ENCODE peak calls at places on chromosomes 13 and 19, in nine cellular contexts. One of them, this sample, is unnamed.

GRCh38 chr19:2475702-2476450 is at the start of gene GADD45B:
- DNase-seq in activated naive CD4-positive, alpha-beta T cell: peak; percentile 92
- DNase-seq in AG09309: peak; percentile 94
- DNase-seq in activated CD8-positive, alpha-beta memory T cell treated with anti-CD3 and anti-CD28 coated beads for 4 hours: peak; percentile 95
- DNase-seq in NCI-H1694 treated with DMSO at 0.1 percent for 48 hours: peak; percentile 65
- DNase-seq in posterior cingulate gyrus: peak; percentile 95
- DNase-seq in SW 1271: peak; percentile 94
- DNase-seq in kidney epithelial cell: no peak
- DNase-seq in stimulated activated CD4-positive, alpha-beta T cell treated with anti-CD3 and anti-CD28 coated beads, TNF-alpha, amount 100 ng/mL, for 48 hours: peak; percentile 95
- DNase-seq in this sample: peak; percentile 99

GRCh38 chr13:97276862-97277269 is 54.7 kb downstream of the MBNL2 start:
- DNase-seq in activated naive CD4-positive, alpha-beta T cell: no peak
- DNase-seq in AG09309: no peak
- DNase-seq in activated CD8-positive, alpha-beta memory T cell treated with anti-CD3 and anti-CD28 coated beads for 4 hours: no peak
- DNase-seq in NCI-H1694 treated with DMSO at 0.1 percent for 48 hours: no peak
- DNase-seq in posterior cingulate gyrus: no peak
- DNase-seq in SW 1271: no peak
- DNase-seq in kidney epithelial cell: no peak
- DNase-seq in stimulated activated CD4-positive, alpha-beta T cell treated with anti-CD3 and anti-CD28 coated beads, TNF-alpha, amount 100 ng/mL, for 48 hours: no peak
- DNase-seq in this sample: no peak

GRCh38 chr13:46386426-46386995 is 541 bp downstream of the RUBCNL start:
- DNase-seq in activated naive CD4-positive, alpha-beta T cell: no peak
- DNase-seq in AG09309: no peak
- DNase-seq in activated CD8-positive, alpha-beta memory T cell treated with anti-CD3 and anti-CD28 coated beads for 4 hours: no peak
- DNase-seq in NCI-H1694 treated with DMSO at 0.1 percent for 48 hours: no peak
- DNase-seq in posterior cingulate gyrus: peak; percentile 12
- DNase-seq in SW 1271: no peak
- DNase-seq in kidney epithelial cell: no peak
- DNase-seq in stimulated activated CD4-positive, alpha-beta T cell treated with anti-CD3 and anti-CD28 coated beads, TNF-alpha, amount 100 ng/mL, for 48 hours: no peak
- DNase-seq in this sample: peak; percentile 24

GRCh38 chr19:2561895-2562294 is 86.0 kb downstream of the GADD45B start:
- DNase-seq in activated naive CD4-positive, alpha-beta T cell: no peak
- DNase-seq in AG09309: no peak
- DNase-seq in activated CD8-positive, alpha-beta memory T cell treated with anti-CD3 and anti-CD28 coated beads for 4 hours: peak; percentile 58
- DNase-seq in NCI-H1694 treated with DMSO at 0.1 percent for 48 hours: no peak
- DNase-seq in posterior cingulate gyrus: no peak
- DNase-seq in SW 1271: no peak
- DNase-seq in kidney epithelial cell: no peak
- DNase-seq in stimulated activated CD4-positive, alpha-beta T cell treated with anti-CD3 and anti-CD28 coated beads, TNF-alpha, amount 100 ng/mL, for 48 hours: peak; percentile 61
- DNase-seq in this sample: no peak

GRCh38 chr19:8484331-8484894 is 18.0 kb downstream of the PRAM1 start:
- DNase-seq in activated naive CD4-positive, alpha-beta T cell: no peak
- DNase-seq in AG09309: no peak
- DNase-seq in activated CD8-positive, alpha-beta memory T cell treated with anti-CD3 and anti-CD28 coated beads for 4 hours: no peak
- DNase-seq in NCI-H1694 treated with DMSO at 0.1 percent for 48 hours: no peak
- DNase-seq in posterior cingulate gyrus: peak; percentile 18
- DNase-seq in SW 1271: no peak
- DNase-seq in kidney epithelial cell: no peak
- DNase-seq in stimulated activated CD4-positive, alpha-beta T cell treated with anti-CD3 and anti-CD28 coated beads, TNF-alpha, amount 100 ng/mL, for 48 hours: no peak
- DNase-seq in this sample: peak; percentile 82

GRCh38 chr13:97844151-97844550 is 109.3 kb upstream of the IPO5 start:
- DNase-seq in activated naive CD4-positive, alpha-beta T cell: no peak
- DNase-seq in AG09309: no peak
- DNase-seq in activated CD8-positive, alpha-beta memory T cell treated with anti-CD3 and anti-CD28 coated beads for 4 hours: no peak
- DNase-seq in NCI-H1694 treated with DMSO at 0.1 percent for 48 hours: no peak
- DNase-seq in posterior cingulate gyrus: no peak
- DNase-seq in SW 1271: no peak
- DNase-seq in kidney epithelial cell: no peak
- DNase-seq in stimulated activated CD4-positive, alpha-beta T cell treated with anti-CD3 and anti-CD28 coated beads, TNF-alpha, amount 100 ng/mL, for 48 hours: no peak
- DNase-seq in this sample: no peak

GRCh38 chr13:103255587-103256301 is 189.5 kb upstream of the SLC10A2 start:
- DNase-seq in activated naive CD4-positive, alpha-beta T cell: no peak
- DNase-seq in AG09309: no peak
- DNase-seq in activated CD8-positive, alpha-beta memory T cell treated with anti-CD3 and anti-CD28 coated beads for 4 hours: no peak
- DNase-seq in NCI-H1694 treated with DMSO at 0.1 percent for 48 hours: no peak
- DNase-seq in posterior cingulate gyrus: no peak
- DNase-seq in SW 1271: no peak
- DNase-seq in kidney epithelial cell: no peak
- DNase-seq in stimulated activated CD4-positive, alpha-beta T cell treated with anti-CD3 and anti-CD28 coated beads, TNF-alpha, amount 100 ng/mL, for 48 hours: no peak
- DNase-seq in this sample: no peak

GRCh38 chr13:75454497-75454896 is 27.5 kb downstream of the TBC1D4 start:
- DNase-seq in activated naive CD4-positive, alpha-beta T cell: no peak
- DNase-seq in AG09309: no peak
- DNase-seq in activated CD8-positive, alpha-beta memory T cell treated with anti-CD3 and anti-CD28 coated beads for 4 hours: no peak
- DNase-seq in NCI-H1694 treated with DMSO at 0.1 percent for 48 hours: peak; percentile 16
- DNase-seq in posterior cingulate gyrus: no peak
- DNase-seq in SW 1271: no peak
- DNase-seq in kidney epithelial cell: no peak
- DNase-seq in stimulated activated CD4-positive, alpha-beta T cell treated with anti-CD3 and anti-CD28 coated beads, TNF-alpha, amount 100 ng/mL, for 48 hours: no peak
- DNase-seq in this sample: no peak

GRCh38 chr13:67369895-67370660 is 139.9 kb upstream of the PCDH9 start:
- DNase-seq in activated naive CD4-positive, alpha-beta T cell: no peak
- DNase-seq in AG09309: no peak
- DNase-seq in activated CD8-positive, alpha-beta memory T cell treated with anti-CD3 and anti-CD28 coated beads for 4 hours: no peak
- DNase-seq in NCI-H1694 treated with DMSO at 0.1 percent for 48 hours: no peak
- DNase-seq in posterior cingulate gyrus: no peak
- DNase-seq in SW 1271: no peak
- DNase-seq in kidney epithelial cell: peak; percentile 63
- DNase-seq in stimulated activated CD4-positive, alpha-beta T cell treated with anti-CD3 and anti-CD28 coated beads, TNF-alpha, amount 100 ng/mL, for 48 hours: no peak
- DNase-seq in this sample: no peak

GRCh38 chr19:47003611-47003935 is 16.1 kb upstream of the NPAS1 start:
- DNase-seq in activated naive CD4-positive, alpha-beta T cell: no peak
- DNase-seq in AG09309: no peak
- DNase-seq in activated CD8-positive, alpha-beta memory T cell treated with anti-CD3 and anti-CD28 coated beads for 4 hours: no peak
- DNase-seq in NCI-H1694 treated with DMSO at 0.1 percent for 48 hours: no peak
- DNase-seq in posterior cingulate gyrus: no peak
- DNase-seq in SW 1271: no peak
- DNase-seq in kidney epithelial cell: no peak
- DNase-seq in stimulated activated CD4-positive, alpha-beta T cell treated with anti-CD3 and anti-CD28 coated beads, TNF-alpha, amount 100 ng/mL, for 48 hours: no peak
- DNase-seq in this sample: no peak

GRCh38 chr19:44142014-44142523 is 715 bp downstream of the ZNF234 start:
- DNase-seq in activated naive CD4-positive, alpha-beta T cell: no peak
- DNase-seq in AG09309: no peak
- DNase-seq in activated CD8-positive, alpha-beta memory T cell treated with anti-CD3 and anti-CD28 coated beads for 4 hours: no peak
- DNase-seq in NCI-H1694 treated with DMSO at 0.1 percent for 48 hours: no peak
- DNase-seq in posterior cingulate gyrus: no peak
- DNase-seq in SW 1271: no peak
- DNase-seq in kidney epithelial cell: no peak
- DNase-seq in stimulated activated CD4-positive, alpha-beta T cell treated with anti-CD3 and anti-CD28 coated beads, TNF-alpha, amount 100 ng/mL, for 48 hours: no peak
- DNase-seq in this sample: no peak

GRCh38 chr19:18300930-18301717 is 19.7 kb upstream of the JUND start:
- DNase-seq in activated naive CD4-positive, alpha-beta T cell: no peak
- DNase-seq in AG09309: no peak
- DNase-seq in activated CD8-positive, alpha-beta memory T cell treated with anti-CD3 and anti-CD28 coated beads for 4 hours: no peak
- DNase-seq in NCI-H1694 treated with DMSO at 0.1 percent for 48 hours: no peak
- DNase-seq in posterior cingulate gyrus: no peak
- DNase-seq in SW 1271: peak; percentile 70
- DNase-seq in kidney epithelial cell: no peak
- DNase-seq in stimulated activated CD4-positive, alpha-beta T cell treated with anti-CD3 and anti-CD28 coated beads, TNF-alpha, amount 100 ng/mL, for 48 hours: no peak
- DNase-seq in this sample: peak; percentile 90

GRCh38 chr13:108146642-108147041 is 68.7 kb downstream of the LIG4 start:
- DNase-seq in activated naive CD4-positive, alpha-beta T cell: no peak
- DNase-seq in AG09309: no peak
- DNase-seq in activated CD8-positive, alpha-beta memory T cell treated with anti-CD3 and anti-CD28 coated beads for 4 hours: no peak
- DNase-seq in NCI-H1694 treated with DMSO at 0.1 percent for 48 hours: no peak
- DNase-seq in posterior cingulate gyrus: no peak
- DNase-seq in SW 1271: no peak
- DNase-seq in kidney epithelial cell: no peak
- DNase-seq in stimulated activated CD4-positive, alpha-beta T cell treated with anti-CD3 and anti-CD28 coated beads, TNF-alpha, amount 100 ng/mL, for 48 hours: no peak
- DNase-seq in this sample: no peak

GRCh38 chr13:102610296-102610895 is 13.6 kb downstream of the TPP2 start:
- DNase-seq in activated naive CD4-positive, alpha-beta T cell: no peak
- DNase-seq in AG09309: no peak
- DNase-seq in activated CD8-positive, alpha-beta memory T cell treated with anti-CD3 and anti-CD28 coated beads for 4 hours: no peak
- DNase-seq in NCI-H1694 treated with DMSO at 0.1 percent for 48 hours: no peak
- DNase-seq in posterior cingulate gyrus: no peak
- DNase-seq in SW 1271: no peak
- DNase-seq in kidney epithelial cell: no peak
- DNase-seq in stimulated activated CD4-positive, alpha-beta T cell treated with anti-CD3 and anti-CD28 coated beads, TNF-alpha, amount 100 ng/mL, for 48 hours: no peak
- DNase-seq in this sample: no peak

GRCh38 chr13:76330756-76331155 is 555.4 kb downstream of the KCTD12 start:
- DNase-seq in activated naive CD4-positive, alpha-beta T cell: no peak
- DNase-seq in AG09309: no peak
- DNase-seq in activated CD8-positive, alpha-beta memory T cell treated with anti-CD3 and anti-CD28 coated beads for 4 hours: no peak
- DNase-seq in NCI-H1694 treated with DMSO at 0.1 percent for 48 hours: no peak
- DNase-seq in posterior cingulate gyrus: no peak
- DNase-seq in SW 1271: no peak
- DNase-seq in kidney epithelial cell: no peak
- DNase-seq in stimulated activated CD4-positive, alpha-beta T cell treated with anti-CD3 and anti-CD28 coated beads, TNF-alpha, amount 100 ng/mL, for 48 hours: no peak
- DNase-seq in this sample: no peak

GRCh38 chr13:113034451-113035208 is 65.6 kb downstream of the MCF2L start:
- DNase-seq in activated naive CD4-positive, alpha-beta T cell: no peak
- DNase-seq in AG09309: no peak
- DNase-seq in activated CD8-positive, alpha-beta memory T cell treated with anti-CD3 and anti-CD28 coated beads for 4 hours: no peak
- DNase-seq in NCI-H1694 treated with DMSO at 0.1 percent for 48 hours: peak; percentile 51
- DNase-seq in posterior cingulate gyrus: peak; percentile 75
- DNase-seq in SW 1271: no peak
- DNase-seq in kidney epithelial cell: no peak
- DNase-seq in stimulated activated CD4-positive, alpha-beta T cell treated with anti-CD3 and anti-CD28 coated beads, TNF-alpha, amount 100 ng/mL, for 48 hours: no peak
- DNase-seq in this sample: no peak

GRCh38 chr19:45733160-45733810 is at the start of gene MEIOSIN:
- DNase-seq in activated naive CD4-positive, alpha-beta T cell: no peak
- DNase-seq in AG09309: no peak
- DNase-seq in activated CD8-positive, alpha-beta memory T cell treated with anti-CD3 and anti-CD28 coated beads for 4 hours: no peak
- DNase-seq in NCI-H1694 treated with DMSO at 0.1 percent for 48 hours: no peak
- DNase-seq in posterior cingulate gyrus: no peak
- DNase-seq in SW 1271: no peak
- DNase-seq in kidney epithelial cell: no peak
- DNase-seq in stimulated activated CD4-positive, alpha-beta T cell treated with anti-CD3 and anti-CD28 coated beads, TNF-alpha, amount 100 ng/mL, for 48 hours: no peak
- DNase-seq in this sample: no peak

GRCh38 chr13:44605711-44606110 is 29.6 kb upstream of the TSC22D1 start:
- DNase-seq in activated naive CD4-positive, alpha-beta T cell: no peak
- DNase-seq in AG09309: no peak
- DNase-seq in activated CD8-positive, alpha-beta memory T cell treated with anti-CD3 and anti-CD28 coated beads for 4 hours: no peak
- DNase-seq in NCI-H1694 treated with DMSO at 0.1 percent for 48 hours: no peak
- DNase-seq in posterior cingulate gyrus: no peak
- DNase-seq in SW 1271: no peak
- DNase-seq in kidney epithelial cell: no peak
- DNase-seq in stimulated activated CD4-positive, alpha-beta T cell treated with anti-CD3 and anti-CD28 coated beads, TNF-alpha, amount 100 ng/mL, for 48 hours: no peak
- DNase-seq in this sample: no peak

GRCh38 chr19:49908480-49909420 is 12.1 kb upstream of the IL4I1 start:
- DNase-seq in activated naive CD4-positive, alpha-beta T cell: no peak
- DNase-seq in AG09309: no peak
- DNase-seq in activated CD8-positive, alpha-beta memory T cell treated with anti-CD3 and anti-CD28 coated beads for 4 hours: no peak
- DNase-seq in NCI-H1694 treated with DMSO at 0.1 percent for 48 hours: no peak
- DNase-seq in posterior cingulate gyrus: no peak
- DNase-seq in SW 1271: no peak
- DNase-seq in kidney epithelial cell: no peak
- DNase-seq in stimulated activated CD4-positive, alpha-beta T cell treated with anti-CD3 and anti-CD28 coated beads, TNF-alpha, amount 100 ng/mL, for 48 hours: no peak
- DNase-seq in this sample: no peak

GRCh38 chr13:50448535-50448981 is 394.9 kb downstream of the DLEU7 start:
- DNase-seq in activated naive CD4-positive, alpha-beta T cell: no peak
- DNase-seq in AG09309: no peak
- DNase-seq in activated CD8-positive, alpha-beta memory T cell treated with anti-CD3 and anti-CD28 coated beads for 4 hours: no peak
- DNase-seq in NCI-H1694 treated with DMSO at 0.1 percent for 48 hours: no peak
- DNase-seq in posterior cingulate gyrus: no peak
- DNase-seq in SW 1271: no peak
- DNase-seq in kidney epithelial cell: peak; percentile 25
- DNase-seq in stimulated activated CD4-positive, alpha-beta T cell treated with anti-CD3 and anti-CD28 coated beads, TNF-alpha, amount 100 ng/mL, for 48 hours: no peak
- DNase-seq in this sample: no peak

GRCh38 chr13:27001705-27002104 is 169.9 kb downstream of the USP12 start:
- DNase-seq in activated naive CD4-positive, alpha-beta T cell: no peak
- DNase-seq in AG09309: no peak
- DNase-seq in activated CD8-positive, alpha-beta memory T cell treated with anti-CD3 and anti-CD28 coated beads for 4 hours: no peak
- DNase-seq in NCI-H1694 treated with DMSO at 0.1 percent for 48 hours: no peak
- DNase-seq in posterior cingulate gyrus: no peak
- DNase-seq in SW 1271: no peak
- DNase-seq in kidney epithelial cell: no peak
- DNase-seq in stimulated activated CD4-positive, alpha-beta T cell treated with anti-CD3 and anti-CD28 coated beads, TNF-alpha, amount 100 ng/mL, for 48 hours: no peak
- DNase-seq in this sample: no peak

GRCh38 chr13:26255717-26256277 is 1.9 kb downstream of the CDK8 start:
- DNase-seq in activated naive CD4-positive, alpha-beta T cell: no peak
- DNase-seq in AG09309: no peak
- DNase-seq in activated CD8-positive, alpha-beta memory T cell treated with anti-CD3 and anti-CD28 coated beads for 4 hours: no peak
- DNase-seq in NCI-H1694 treated with DMSO at 0.1 percent for 48 hours: peak; percentile 28
- DNase-seq in posterior cingulate gyrus: no peak
- DNase-seq in SW 1271: peak; percentile 7
- DNase-seq in kidney epithelial cell: no peak
- DNase-seq in stimulated activated CD4-positive, alpha-beta T cell treated with anti-CD3 and anti-CD28 coated beads, TNF-alpha, amount 100 ng/mL, for 48 hours: no peak
- DNase-seq in this sample: no peak

GRCh38 chr13:42498521-42498920 is 75.4 kb upstream of the TNFSF11 start:
- DNase-seq in activated naive CD4-positive, alpha-beta T cell: no peak
- DNase-seq in AG09309: no peak
- DNase-seq in activated CD8-positive, alpha-beta memory T cell treated with anti-CD3 and anti-CD28 coated beads for 4 hours: no peak
- DNase-seq in NCI-H1694 treated with DMSO at 0.1 percent for 48 hours: no peak
- DNase-seq in posterior cingulate gyrus: no peak
- DNase-seq in SW 1271: no peak
- DNase-seq in kidney epithelial cell: no peak
- DNase-seq in stimulated activated CD4-positive, alpha-beta T cell treated with anti-CD3 and anti-CD28 coated beads, TNF-alpha, amount 100 ng/mL, for 48 hours: no peak
- DNase-seq in this sample: no peak

GRCh38 chr19:10544753-10545251 is 1.1 kb downstream of the ATG4D start:
- DNase-seq in activated naive CD4-positive, alpha-beta T cell: no peak
- DNase-seq in AG09309: no peak
- DNase-seq in activated CD8-positive, alpha-beta memory T cell treated with anti-CD3 and anti-CD28 coated beads for 4 hours: no peak
- DNase-seq in NCI-H1694 treated with DMSO at 0.1 percent for 48 hours: no peak
- DNase-seq in posterior cingulate gyrus: no peak
- DNase-seq in SW 1271: no peak
- DNase-seq in kidney epithelial cell: no peak
- DNase-seq in stimulated activated CD4-positive, alpha-beta T cell treated with anti-CD3 and anti-CD28 coated beads, TNF-alpha, amount 100 ng/mL, for 48 hours: no peak
- DNase-seq in this sample: peak; percentile 80

GRCh38 chr13:22024381-22024994 is 353.6 kb downstream of the FGF9 start:
- DNase-seq in activated naive CD4-positive, alpha-beta T cell: no peak
- DNase-seq in AG09309: no peak
- DNase-seq in activated CD8-positive, alpha-beta memory T cell treated with anti-CD3 and anti-CD28 coated beads for 4 hours: no peak
- DNase-seq in NCI-H1694 treated with DMSO at 0.1 percent for 48 hours: no peak
- DNase-seq in posterior cingulate gyrus: no peak
- DNase-seq in SW 1271: no peak
- DNase-seq in kidney epithelial cell: no peak
- DNase-seq in stimulated activated CD4-positive, alpha-beta T cell treated with anti-CD3 and anti-CD28 coated beads, TNF-alpha, amount 100 ng/mL, for 48 hours: no peak
- DNase-seq in this sample: no peak

GRCh38 chr13:111664696-111665095 is 344.3 kb downstream of the TEX29 start:
- DNase-seq in activated naive CD4-positive, alpha-beta T cell: no peak
- DNase-seq in AG09309: no peak
- DNase-seq in activated CD8-positive, alpha-beta memory T cell treated with anti-CD3 and anti-CD28 coated beads for 4 hours: no peak
- DNase-seq in NCI-H1694 treated with DMSO at 0.1 percent for 48 hours: no peak
- DNase-seq in posterior cingulate gyrus: no peak
- DNase-seq in SW 1271: no peak
- DNase-seq in kidney epithelial cell: no peak
- DNase-seq in stimulated activated CD4-positive, alpha-beta T cell treated with anti-CD3 and anti-CD28 coated beads, TNF-alpha, amount 100 ng/mL, for 48 hours: no peak
- DNase-seq in this sample: no peak

GRCh38 chr13:99386495-99386894 is 79.3 kb upstream of the GPR183 start:
- DNase-seq in activated naive CD4-positive, alpha-beta T cell: no peak
- DNase-seq in AG09309: no peak
- DNase-seq in activated CD8-positive, alpha-beta memory T cell treated with anti-CD3 and anti-CD28 coated beads for 4 hours: no peak
- DNase-seq in NCI-H1694 treated with DMSO at 0.1 percent for 48 hours: no peak
- DNase-seq in posterior cingulate gyrus: no peak
- DNase-seq in SW 1271: no peak
- DNase-seq in kidney epithelial cell: no peak
- DNase-seq in stimulated activated CD4-positive, alpha-beta T cell treated with anti-CD3 and anti-CD28 coated beads, TNF-alpha, amount 100 ng/mL, for 48 hours: no peak
- DNase-seq in this sample: no peak

GRCh38 chr19:55075366-55075998 is at the start of gene EPS8L1:
- DNase-seq in activated naive CD4-positive, alpha-beta T cell: no peak
- DNase-seq in AG09309: no peak
- DNase-seq in activated CD8-positive, alpha-beta memory T cell treated with anti-CD3 and anti-CD28 coated beads for 4 hours: no peak
- DNase-seq in NCI-H1694 treated with DMSO at 0.1 percent for 48 hours: no peak
- DNase-seq in posterior cingulate gyrus: no peak
- DNase-seq in SW 1271: no peak
- DNase-seq in kidney epithelial cell: no peak
- DNase-seq in stimulated activated CD4-positive, alpha-beta T cell treated with anti-CD3 and anti-CD28 coated beads, TNF-alpha, amount 100 ng/mL, for 48 hours: no peak
- DNase-seq in this sample: peak; percentile 87

GRCh38 chr13:96822900-96823299 is 171.4 kb downstream of the OXGR1 start:
- DNase-seq in activated naive CD4-positive, alpha-beta T cell: no peak
- DNase-seq in AG09309: no peak
- DNase-seq in activated CD8-positive, alpha-beta memory T cell treated with anti-CD3 and anti-CD28 coated beads for 4 hours: no peak
- DNase-seq in NCI-H1694 treated with DMSO at 0.1 percent for 48 hours: no peak
- DNase-seq in posterior cingulate gyrus: no peak
- DNase-seq in SW 1271: peak; percentile 33
- DNase-seq in kidney epithelial cell: no peak
- DNase-seq in stimulated activated CD4-positive, alpha-beta T cell treated with anti-CD3 and anti-CD28 coated beads, TNF-alpha, amount 100 ng/mL, for 48 hours: no peak
- DNase-seq in this sample: peak; percentile 28

GRCh38 chr13:32881074-32881791 is 135.0 kb upstream of the KL start:
- DNase-seq in activated naive CD4-positive, alpha-beta T cell: no peak
- DNase-seq in AG09309: peak; percentile 78
- DNase-seq in activated CD8-positive, alpha-beta memory T cell treated with anti-CD3 and anti-CD28 coated beads for 4 hours: no peak
- DNase-seq in NCI-H1694 treated with DMSO at 0.1 percent for 48 hours: no peak
- DNase-seq in posterior cingulate gyrus: no peak
- DNase-seq in SW 1271: no peak
- DNase-seq in kidney epithelial cell: no peak
- DNase-seq in stimulated activated CD4-positive, alpha-beta T cell treated with anti-CD3 and anti-CD28 coated beads, TNF-alpha, amount 100 ng/mL, for 48 hours: no peak
- DNase-seq in this sample: no peak

GRCh38 chr13:50189450-50189849 is 174.2 kb downstream of the KCNRG start:
- DNase-seq in activated naive CD4-positive, alpha-beta T cell: no peak
- DNase-seq in AG09309: no peak
- DNase-seq in activated CD8-positive, alpha-beta memory T cell treated with anti-CD3 and anti-CD28 coated beads for 4 hours: no peak
- DNase-seq in NCI-H1694 treated with DMSO at 0.1 percent for 48 hours: no peak
- DNase-seq in posterior cingulate gyrus: no peak
- DNase-seq in SW 1271: no peak
- DNase-seq in kidney epithelial cell: no peak
- DNase-seq in stimulated activated CD4-positive, alpha-beta T cell treated with anti-CD3 and anti-CD28 coated beads, TNF-alpha, amount 100 ng/mL, for 48 hours: no peak
- DNase-seq in this sample: no peak

This sample was measured in upper lobe of left lung.